ENCODE peak calls at places on chromosomes 16 and 17, in ten cellular contexts. One of them, this sample, is unnamed.

GRCh38 chr16:70396209-70396904 is 42.5 kb downstream of the ST3GAL2 start:
- DNase-seq in IMR-90: peak; percentile 42
- DNase-seq in HCT116: no peak
- DNase-seq in lower leg skin: no peak
- DNase-seq in fibroblast of lung: peak; percentile 10
- DNase-seq in A549: peak; percentile 41
- DNase-seq in AG04450: no peak
- DNase-seq in colonic mucosa: peak; percentile 34
- DNase-seq in stomach: no peak
- DNase-seq in ascending aorta: no peak
- DNase-seq in this sample: peak; percentile 14

GRCh38 chr16:9061358-9061813 is 30.1 kb upstream of the HAPSTR1 start:
- DNase-seq in ascending aorta: no peak
- DNase-seq in fibroblast of lung: peak; percentile 89
- DNase-seq in A549: no peak
- DNase-seq in IMR-90: peak; percentile 82
- DNase-seq in lower leg skin: no peak
- DNase-seq in colonic mucosa: no peak
- DNase-seq in stomach: no peak
- DNase-seq in AG04450: peak; percentile 74
- DNase-seq in HCT116: no peak
- DNase-seq in this sample: peak; percentile 38

GRCh38 chr17:18321309-18321708 is 6.2 kb downstream of the SMCR8 start:
- DNase-seq in ascending aorta: no peak
- DNase-seq in A549: peak; percentile 51
- DNase-seq in lower leg skin: no peak
- DNase-seq in IMR-90: no peak
- DNase-seq in stomach: no peak
- DNase-seq in fibroblast of lung: peak; percentile 9
- DNase-seq in AG04450: no peak
- DNase-seq in colonic mucosa: no peak
- DNase-seq in HCT116: peak; percentile 16
- DNase-seq in this sample: no peak

GRCh38 chr17:17710728-17711541 is 29.7 kb downstream of the RAI1 start:
- DNase-seq in lower leg skin: no peak
- DNase-seq in IMR-90: peak; percentile 93
- DNase-seq in AG04450: peak; percentile 79
- DNase-seq in stomach: peak; percentile 94
- DNase-seq in HCT116: peak; percentile 72
- DNase-seq in A549: peak; percentile 95
- DNase-seq in colonic mucosa: peak; percentile 91
- DNase-seq in ascending aorta: peak; percentile 30
- DNase-seq in fibroblast of lung: peak; percentile 83
- DNase-seq in this sample: peak; percentile 83

GRCh38 chr17:31476525-31477416 is 85.3 kb downstream of the RAB11FIP4 start:
- DNase-seq in HCT116: no peak
- DNase-seq in AG04450: no peak
- DNase-seq in stomach: peak; percentile 47
- DNase-seq in ascending aorta: no peak
- DNase-seq in colonic mucosa: no peak
- DNase-seq in A549: no peak
- DNase-seq in lower leg skin: no peak
- DNase-seq in fibroblast of lung: no peak
- DNase-seq in IMR-90: no peak
- DNase-seq in this sample: no peak

GRCh38 chr16:67883872-67884261 is 818 bp upstream of the NRN1L start:
- DNase-seq in colonic mucosa: peak; percentile 64
- DNase-seq in ascending aorta: no peak
- DNase-seq in AG04450: no peak
- DNase-seq in fibroblast of lung: peak; percentile 44
- DNase-seq in A549: peak; percentile 59
- DNase-seq in lower leg skin: peak; percentile 87
- DNase-seq in stomach: peak; percentile 76
- DNase-seq in HCT116: peak; percentile 29
- DNase-seq in IMR-90: peak; percentile 26
- DNase-seq in this sample: peak; percentile 57

GRCh38 chr17:10369239-10369638 is 3.6 kb downstream of the MYH13 start:
- DNase-seq in stomach: no peak
- DNase-seq in fibroblast of lung: no peak
- DNase-seq in HCT116: no peak
- DNase-seq in lower leg skin: no peak
- DNase-seq in AG04450: no peak
- DNase-seq in ascending aorta: no peak
- DNase-seq in IMR-90: no peak
- DNase-seq in colonic mucosa: no peak
- DNase-seq in A549: no peak
- DNase-seq in this sample: no peak

GRCh38 chr16:58628845-58629680 is 563 bp downstream of the CNOT1 start:
- DNase-seq in HCT116: no peak
- DNase-seq in ascending aorta: peak; percentile 25
- DNase-seq in A549: peak; percentile 34
- DNase-seq in IMR-90: peak; percentile 8
- DNase-seq in AG04450: peak; percentile 8
- DNase-seq in stomach: peak; percentile 64
- DNase-seq in colonic mucosa: peak; percentile 83
- DNase-seq in lower leg skin: peak; percentile 92
- DNase-seq in fibroblast of lung: peak; percentile 18
- DNase-seq in this sample: peak; percentile 33

GRCh38 chr16:86343111-86343642 is 167.2 kb upstream of the FOXF1 start:
- DNase-seq in AG04450: peak; percentile 72
- DNase-seq in stomach: peak; percentile 42
- DNase-seq in HCT116: no peak
- DNase-seq in IMR-90: peak; percentile 89
- DNase-seq in lower leg skin: no peak
- DNase-seq in colonic mucosa: peak; percentile 50
- DNase-seq in fibroblast of lung: peak; percentile 94
- DNase-seq in A549: no peak
- DNase-seq in ascending aorta: peak; percentile 55
- DNase-seq in this sample: peak; percentile 57

GRCh38 chr17:337866-338265 is 14.7 kb downstream of the RPH3AL start:
- DNase-seq in colonic mucosa: no peak
- DNase-seq in ascending aorta: no peak
- DNase-seq in A549: no peak
- DNase-seq in AG04450: no peak
- DNase-seq in IMR-90: no peak
- DNase-seq in lower leg skin: peak; percentile 80
- DNase-seq in stomach: no peak
- DNase-seq in fibroblast of lung: no peak
- DNase-seq in HCT116: no peak
- DNase-seq in this sample: no peak

GRCh38 chr17:18851206-18851605 is 6.7 kb upstream of the PRPSAP2 start:
- DNase-seq in IMR-90: no peak
- DNase-seq in lower leg skin: no peak
- DNase-seq in HCT116: no peak
- DNase-seq in ascending aorta: no peak
- DNase-seq in AG04450: no peak
- DNase-seq in A549: peak; percentile 37
- DNase-seq in colonic mucosa: no peak
- DNase-seq in stomach: peak; percentile 40
- DNase-seq in fibroblast of lung: no peak
- DNase-seq in this sample: no peak

GRCh38 chr17:1907818-1908698 is 78.3 kb downstream of the RPA1 start:
- DNase-seq in stomach: no peak
- DNase-seq in colonic mucosa: no peak
- DNase-seq in fibroblast of lung: peak; percentile 34
- DNase-seq in AG04450: no peak
- DNase-seq in ascending aorta: no peak
- DNase-seq in lower leg skin: no peak
- DNase-seq in IMR-90: peak; percentile 21
- DNase-seq in HCT116: no peak
- DNase-seq in A549: no peak
- DNase-seq in this sample: peak; percentile 47

GRCh38 chr17:28970879-28971278 is 19.6 kb upstream of the PHF12 start:
- DNase-seq in stomach: no peak
- DNase-seq in A549: no peak
- DNase-seq in colonic mucosa: no peak
- DNase-seq in AG04450: no peak
- DNase-seq in IMR-90: no peak
- DNase-seq in fibroblast of lung: no peak
- DNase-seq in HCT116: no peak
- DNase-seq in ascending aorta: no peak
- DNase-seq in lower leg skin: no peak
- DNase-seq in this sample: no peak

GRCh38 chr17:7323731-7324437 is 5.3 kb downstream of the NEURL4 start:
- DNase-seq in HCT116: no peak
- DNase-seq in lower leg skin: no peak
- DNase-seq in colonic mucosa: peak; percentile 53
- DNase-seq in A549: peak; percentile 53
- DNase-seq in AG04450: no peak
- DNase-seq in fibroblast of lung: peak; percentile 30
- DNase-seq in stomach: peak; percentile 67
- DNase-seq in ascending aorta: no peak
- DNase-seq in IMR-90: peak; percentile 17
- DNase-seq in this sample: peak; percentile 48

GRCh38 chr17:54948380-54948779 is 20.1 kb downstream of the COX11 start:
- DNase-seq in AG04450: peak; percentile 77
- DNase-seq in lower leg skin: no peak
- DNase-seq in A549: peak; percentile 36
- DNase-seq in stomach: no peak
- DNase-seq in colonic mucosa: no peak
- DNase-seq in IMR-90: peak; percentile 98
- DNase-seq in HCT116: peak; percentile 70
- DNase-seq in fibroblast of lung: peak; percentile 93
- DNase-seq in ascending aorta: no peak
- DNase-seq in this sample: peak; percentile 88

GRCh38 chr17:3505008-3505407 is 29.2 kb downstream of the ASPA start:
- DNase-seq in colonic mucosa: no peak
- DNase-seq in HCT116: no peak
- DNase-seq in A549: no peak
- DNase-seq in lower leg skin: no peak
- DNase-seq in IMR-90: no peak
- DNase-seq in AG04450: no peak
- DNase-seq in fibroblast of lung: no peak
- DNase-seq in ascending aorta: no peak
- DNase-seq in stomach: no peak
- DNase-seq in this sample: no peak

GRCh38 chr17:36864827-36865320 is 72.4 kb upstream of the LHX1 start:
- DNase-seq in IMR-90: no peak
- DNase-seq in lower leg skin: no peak
- DNase-seq in A549: no peak
- DNase-seq in stomach: no peak
- DNase-seq in HCT116: no peak
- DNase-seq in AG04450: no peak
- DNase-seq in colonic mucosa: no peak
- DNase-seq in ascending aorta: no peak
- DNase-seq in fibroblast of lung: no peak
- DNase-seq in this sample: no peak

GRCh38 chr17:61825448-61826137 is 37.7 kb downstream of the BRIP1 start:
- DNase-seq in fibroblast of lung: no peak
- DNase-seq in IMR-90: no peak
- DNase-seq in A549: no peak
- DNase-seq in HCT116: no peak
- DNase-seq in colonic mucosa: no peak
- DNase-seq in AG04450: no peak
- DNase-seq in ascending aorta: no peak
- DNase-seq in stomach: no peak
- DNase-seq in lower leg skin: no peak
- DNase-seq in this sample: no peak

GRCh38 chr17:2259769-2260536 is 43.6 kb downstream of the SMG6 start:
- DNase-seq in stomach: no peak
- DNase-seq in A549: no peak
- DNase-seq in ascending aorta: no peak
- DNase-seq in AG04450: no peak
- DNase-seq in HCT116: no peak
- DNase-seq in colonic mucosa: no peak
- DNase-seq in IMR-90: peak; percentile 81
- DNase-seq in fibroblast of lung: no peak
- DNase-seq in lower leg skin: no peak
- DNase-seq in this sample: peak; percentile 38

DNA sequence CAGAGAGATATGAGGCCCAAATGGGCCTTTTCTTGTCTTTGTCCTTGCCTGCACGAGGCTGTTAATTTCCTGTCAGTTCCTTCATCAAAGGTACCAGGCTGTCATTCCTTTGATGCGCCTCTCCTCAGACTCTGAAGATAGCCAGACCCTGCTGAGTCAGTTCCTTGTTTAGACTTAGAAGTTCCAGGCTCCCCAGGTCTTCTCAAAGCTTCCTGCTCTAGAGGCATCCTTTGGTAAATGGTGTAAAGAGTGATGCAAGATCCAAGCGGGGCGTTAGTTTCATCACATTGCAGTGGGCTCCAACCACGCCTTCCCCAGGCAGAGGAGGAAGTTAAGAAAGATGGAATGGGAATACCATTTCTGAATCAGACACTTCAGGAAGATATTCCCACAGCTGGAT is 4.0 kb upstream of the CDH11 start:
- DNase-seq in IMR-90: peak; percentile 47
- DNase-seq in ascending aorta: no peak
- DNase-seq in colonic mucosa: no peak
- DNase-seq in lower leg skin: no peak
- DNase-seq in AG04450: no peak
- DNase-seq in HCT116: no peak
- DNase-seq in fibroblast of lung: no peak
- DNase-seq in stomach: no peak
- DNase-seq in A549: peak; percentile 29
- DNase-seq in this sample: no peak
- H3K4me3 ChIP-seq in IMR-90: no peak overlapping the region
- H3K4me3 ChIP-seq in ascending aorta: no peak overlapping the region
- H3K4me3 ChIP-seq in colonic mucosa: no peak overlapping the region
- H3K4me3 ChIP-seq in lower leg skin: no peak overlapping the region
- H3K4me3 ChIP-seq in AG04450: no peak overlapping the region
- H3K4me3 ChIP-seq in HCT116: no peak overlapping the region
- H3K4me3 ChIP-seq in fibroblast of lung: peak overlapping the region; percentile 92
- H3K4me3 ChIP-seq in stomach: no peak overlapping the region
- H3K4me3 ChIP-seq in A549: no peak overlapping the region
- H3K4me3 ChIP-seq in this sample: no peak overlapping the region

GRCh38 chr16:29862884-29863668 is at the start of gene CDIPT:
- DNase-seq in stomach: peak; percentile 94
- DNase-seq in colonic mucosa: peak; percentile 95
- DNase-seq in lower leg skin: peak; percentile 98
- DNase-seq in AG04450: peak; percentile 93
- DNase-seq in fibroblast of lung: peak; percentile 99
- DNase-seq in ascending aorta: peak; percentile 79
- DNase-seq in HCT116: peak; percentile 98
- DNase-seq in A549: peak; percentile 99
- DNase-seq in IMR-90: peak; percentile 97
- DNase-seq in this sample: peak; percentile 99
- TF ChIP-seq CTCF in stomach: peak; percentile 54
- TF ChIP-seq CTCF in colonic mucosa: peak; percentile 37
- TF ChIP-seq CTCF in lower leg skin: no peak
- TF ChIP-seq CTCF in AG04450: peak; percentile 59
- TF ChIP-seq CTCF in fibroblast of lung: peak; percentile 42
- TF ChIP-seq CTCF in ascending aorta: peak; percentile 57
- TF ChIP-seq CTCF in HCT116: peak; percentile 77
- TF ChIP-seq CTCF in A549: peak; percentile 61
- TF ChIP-seq CTCF in IMR-90: peak; percentile 82
- TF ChIP-seq CTCF in this sample: peak; percentile 55

GRCh38 chr17:48611213-48611612 is 396 bp upstream of the HOXB7 start:
- DNase-seq in fibroblast of lung: no peak
- DNase-seq in A549: peak; percentile 62
- DNase-seq in lower leg skin: no peak
- DNase-seq in AG04450: no peak
- DNase-seq in HCT116: no peak
- DNase-seq in colonic mucosa: no peak
- DNase-seq in stomach: no peak
- DNase-seq in ascending aorta: no peak
- DNase-seq in IMR-90: peak; percentile 43
- DNase-seq in this sample: no peak
- H3K4me3 ChIP-seq in fibroblast of lung: peak overlapping the region; percentile 80
- H3K4me3 ChIP-seq in A549: peak overlapping the region; percentile 74
- H3K4me3 ChIP-seq in lower leg skin: peak overlapping the region; percentile 70
- H3K4me3 ChIP-seq in AG04450: peak overlapping the region; percentile 67
- H3K4me3 ChIP-seq in HCT116: peak overlapping the region; percentile 90
- H3K4me3 ChIP-seq in colonic mucosa: peak overlapping the region; percentile 57
- H3K4me3 ChIP-seq in stomach: peak overlapping the region; percentile 61
- H3K4me3 ChIP-seq in ascending aorta: peak overlapping the region; percentile 69
- H3K4me3 ChIP-seq in IMR-90: peak overlapping the region; percentile 61
- H3K4me3 ChIP-seq in this sample: peak overlapping the region; percentile 4

GRCh38 chr17:74454197-74455024 is 12.0 kb upstream of the CD300A start:
- DNase-seq in colonic mucosa: peak; percentile 67
- DNase-seq in lower leg skin: peak; percentile 97
- DNase-seq in HCT116: peak; percentile 66
- DNase-seq in stomach: no peak
- DNase-seq in AG04450: peak; percentile 4
- DNase-seq in IMR-90: peak; percentile 29
- DNase-seq in ascending aorta: no peak
- DNase-seq in fibroblast of lung: peak; percentile 64
- DNase-seq in A549: no peak
- DNase-seq in this sample: peak; percentile 55
- TF ChIP-seq CTCF in colonic mucosa: no peak
- TF ChIP-seq CTCF in lower leg skin: no peak
- TF ChIP-seq CTCF in HCT116: no peak
- TF ChIP-seq CTCF in stomach: peak; percentile 46
- TF ChIP-seq CTCF in AG04450: no peak
- TF ChIP-seq CTCF in IMR-90: no peak
- TF ChIP-seq CTCF in ascending aorta: peak; percentile 27
- TF ChIP-seq CTCF in fibroblast of lung: no peak
- TF ChIP-seq CTCF in A549: no peak
- TF ChIP-seq CTCF in this sample: no peak